ENCODE peak calls at places on chromosomes 2 and 18, in ten cellular contexts. D is aorta; J is prostate gland; U is heart right ventricle; Z is Karpas-422; T is colonic mucosa; L is right atrium auricular region; B is fibroblast of lung; E is effector memory CD4-positive, alpha-beta T cell; H is GM23338. I is an unnamed sample.

GRCh38 chr2:43426305-43427031 is 169.4 kb downstream of the THADA start:
- DNase-seq in J (peak; percentile 91), U (peak; percentile 41), Z (peak; percentile 93), B (peak; percentile 99), D (peak; percentile 82), E (peak; percentile 21), T (peak; percentile 80), H (no peak), L (no peak), I (peak; percentile 52)

GRCh38 chr2:112708968-112709367 is 11.9 kb upstream of the NT5DC4 start:
- DNase-seq in T (no peak), H (no peak), D (no peak), B (no peak), U (no peak), L (no peak), J (no peak), Z (no peak), E (no peak), I (no peak)

GRCh38 chr2:10300328-10300920 is 2.3 kb upstream of the HPCAL1 start:
- DNase-seq in Z (no peak), J (no peak), U (no peak), E (no peak), D (no peak), L (no peak), B (no peak), T (no peak), H (no peak), I (no peak)

GRCh38 chr2:240629419-240629967 is 4.2 kb downstream of the GPR35 start:
- DNase-seq in T (no peak), J (no peak), D (peak; percentile 35), E (no peak), Z (no peak), U (no peak), L (no peak), H (no peak), B (no peak), I (no peak)

GRCh38 chr2:84077504-84077903 is 381.6 kb downstream of the SUCLG1 start:
- DNase-seq in L (no peak), Z (peak; percentile 75), T (peak; percentile 25), J (no peak), D (no peak), H (peak; percentile 71), U (no peak), E (no peak), B (no peak), I (no peak)

GRCh38 chr2:44155577-44156446 is 12.9 kb upstream of the PPM1B start:
- DNase-seq in B (peak; percentile 32), T (no peak), D (no peak), U (no peak), H (no peak), L (no peak), Z (no peak), E (no peak), J (no peak), I (no peak)

GRCh38 chr2:763766-764525 is 86.7 kb upstream of the TMEM18 start:
- DNase-seq in L (no peak), H (no peak), U (no peak), Z (no peak), T (no peak), J (no peak), E (no peak), D (no peak), B (no peak), I (no peak)

GRCh38 chr2:226358688-226359087 is 440.9 kb downstream of the IRS1 start:
- DNase-seq in T (no peak), Z (no peak), H (no peak), D (no peak), B (no peak), E (no peak), J (no peak), U (no peak), L (no peak), I (no peak)

GRCh38 chr18:61975526-61976326 is 82.9 kb upstream of the RNF152 start:
- DNase-seq in L (no peak), D (no peak), U (no peak), B (no peak), E (no peak), Z (no peak), H (no peak), T (no peak), J (no peak), I (peak; percentile 70)

GRCh38 chr2:219713110-219713509 is 85.7 kb downstream of the SLC4A3 start:
- DNase-seq in H (peak; percentile 79), E (no peak), B (peak; percentile 53), D (no peak), U (no peak), L (no peak), Z (peak; percentile 75), J (no peak), T (no peak), I (no peak)

GRCh38 chr2:205681836-205682238 is 464 bp upstream of the NRP2 start:
- DNase-seq in U (no peak), E (no peak), D (no peak), L (no peak), H (peak; percentile 49), J (no peak), T (no peak), Z (peak; percentile 70), B (no peak), I (peak; percentile 14)

GRCh38 chr2:54275541-54275940 is 19.5 kb upstream of the TSPYL6 start:
- DNase-seq in T (no peak), H (no peak), E (no peak), L (no peak), B (no peak), J (no peak), U (no peak), Z (no peak), D (no peak), I (no peak)

GRCh38 chr2:204535356-204535755 is 9.9 kb upstream of the PARD3B start:
- DNase-seq in U (no peak), L (no peak), D (no peak), H (no peak), Z (no peak), J (no peak), T (no peak), B (no peak), E (no peak), I (no peak)

GRCh38 chr2:26704441-26704977 is 12.0 kb downstream of the KCNK3 start:
- DNase-seq in B (peak; percentile 83), J (no peak), D (no peak), U (no peak), Z (no peak), H (no peak), T (no peak), E (no peak), L (no peak), I (no peak)

GRCh38 chr18:54210463-54210862 is 14.0 kb downstream of the MBD2 start:
- DNase-seq in L (no peak), D (no peak), Z (no peak), B (no peak), J (no peak), U (no peak), H (no peak), E (no peak), T (no peak), I (no peak)

GRCh38 chr2:236568068-236568921 is 1.3 kb upstream of the ACKR3 start:
- DNase-seq in D (peak; percentile 79), J (no peak), H (peak; percentile 51), B (no peak), T (peak; percentile 38), U (peak; percentile 67), Z (no peak), L (no peak), E (no peak), I (no peak)

GRCh38 chr18:48072428-48073204 is 142.2 kb upstream of the SMAD2 start:
- DNase-seq in H (peak; percentile 27), T (no peak), D (no peak), L (no peak), E (no peak), Z (no peak), J (peak; percentile 55), U (peak; percentile 27), B (no peak), I (no peak)

GRCh38 chr2:174336403-174337336 is 1.9 kb downstream of the SP9 start:
- DNase-seq in L (no peak), E (no peak), D (peak; percentile 51), J (no peak), T (peak; percentile 60), U (no peak), B (no peak), H (peak; percentile 75), Z (peak; percentile 71), I (peak; percentile 61)

GRCh38 chr2:174338626-174339570 is 4.1 kb downstream of the SP9 start:
- DNase-seq in D (no peak), H (peak; percentile 87), B (no peak), L (no peak), T (no peak), E (no peak), U (no peak), J (no peak), Z (no peak), I (peak; percentile 16)

GRCh38 chr2:174338155-174338495 is 3.4 kb downstream of the SP9 start:
- DNase-seq in J (no peak), B (no peak), L (no peak), D (no peak), E (no peak), H (no peak), T (no peak), Z (no peak), U (no peak), I (no peak)

GRCh38 chr2:174335605-174336402 is 1.1 kb downstream of the SP9 start:
- DNase-seq in H (peak; percentile 84), Z (no peak), U (no peak), D (peak; percentile 43), L (no peak), E (no peak), B (peak; percentile 42), T (no peak), J (no peak), I (no peak)

GRCh38 chr2:174337337-174338154 is 2.8 kb downstream of the SP9 start:
- DNase-seq in Z (peak; percentile 56), T (no peak), U (no peak), J (no peak), H (peak; percentile 76), B (peak; percentile 60), E (no peak), D (peak; percentile 47), L (no peak), I (no peak)
- H3K4me1 ChIP-seq in Z (peaks cover 62% of the 10 kb centered on the region), T (peaks cover 51% of the 10 kb centered on the region), U (peaks cover 52% of the 10 kb centered on the region), J (no peaks in the 10 kb centered on the region), H (peaks cover 46% of the 10 kb centered on the region), B (no peaks in the 10 kb centered on the region), E (peaks cover 75% of the 10 kb centered on the region), D (no peaks in the 10 kb centered on the region), L (peaks cover 69% of the 10 kb centered on the region), I (peaks cover 86% of the 10 kb centered on the region)

GRCh38 chr18:25061345-25061744 is 290.6 kb downstream of the ZNF521 start:
- DNase-seq in H (no peak), B (no peak), E (no peak), L (no peak), J (no peak), D (no peak), T (no peak), U (no peak), Z (no peak), I (no peak)
- H3K4me1 ChIP-seq in H (no peaks in the 10 kb centered on the region), B (no peaks in the 10 kb centered on the region), E (no peaks in the 10 kb centered on the region), L (no peaks in the 10 kb centered on the region), J (no peaks in the 10 kb centered on the region), D (no peaks in the 10 kb centered on the region), T (no peaks in the 10 kb centered on the region), U (no peaks in the 10 kb centered on the region), Z (no peaks in the 10 kb centered on the region), I (no peaks in the 10 kb centered on the region)

GRCh38 chr2:23476786-23477185 is 91.8 kb downstream of the KLHL29 start:
- DNase-seq in L (no peak), J (no peak), B (no peak), T (no peak), U (no peak), E (no peak), Z (no peak), D (no peak), H (no peak), I (no peak)
- H3K4me1 ChIP-seq in L (no peaks in the 10 kb centered on the region), J (no peaks in the 10 kb centered on the region), B (peaks cover 5% of the 10 kb centered on the region), T (no peaks in the 10 kb centered on the region), U (no peaks in the 10 kb centered on the region), E (no peaks in the 10 kb centered on the region), Z (no peaks in the 10 kb centered on the region), D (no peaks in the 10 kb centered on the region), H (peaks cover 28% of the 10 kb centered on the region), I (no peaks in the 10 kb centered on the region)

GRCh38 chr2:232367591-232368233 is 10.8 kb upstream of the ALPP start:
- DNase-seq in D (peak; percentile 48), J (no peak), U (no peak), B (no peak), L (no peak), Z (peak; percentile 60), H (peak; percentile 77), E (no peak), T (no peak), I (no peak)
- H3K4me1 ChIP-seq in D (no peaks in the 10 kb centered on the region), J (no peaks in the 10 kb centered on the region), U (peaks cover 2% of the 10 kb centered on the region), B (no peaks in the 10 kb centered on the region), L (no peaks in the 10 kb centered on the region), Z (peaks cover 7% of the 10 kb centered on the region), H (no peaks in the 10 kb centered on the region), E (peaks cover 2% of the 10 kb centered on the region), T (no peaks in the 10 kb centered on the region), I (peaks cover 8% of the 10 kb centered on the region)